ENCODE peak calls at places on chromosomes 11 and 22, in four cellular contexts. A, W, O and H are unnamed samples.

GRCh38 chr22:47160781-47161520 is 398.5 kb downstream of the TBC1D22A start:
- DNase-seq in A (no peak), W (peak; percentile 26), O (peak; percentile 13), H (no peak)

GRCh38 chr11:121467965-121468364 is 15.2 kb upstream of the SORL1-AS1 start:
- DNase-seq in A (peak; percentile 27), W (no peak), O (no peak), H (no peak)

GRCh38 chr11:61092280-61092766 is 10.0 kb upstream of the CD5 start:
- DNase-seq in A (no peak), W (peak; percentile 39), O (no peak), H (no peak)

GRCh38 chr22:49847751-49848689 is 5.6 kb upstream of the ZBED4 start:
- DNase-seq in A (no peak), W (peak; percentile 69), O (no peak), H (no peak)

GRCh38 chr11:2383823-2384722 is 7.0 kb downstream of the CD81 start:
- DNase-seq in A (peak; percentile 56), W (no peak), O (no peak), H (peak; percentile 38)

GRCh38 chr11:30435488-30435887 is 112.6 kb downstream of the ARL14EP start:
- DNase-seq in A (no peak), W (no peak), O (no peak), H (no peak)

GRCh38 chr22:33652596-33652995 is 267.7 kb downstream of the LARGE1 start:
- DNase-seq in A (no peak), W (no peak), O (no peak), H (no peak)

GRCh38 chr11:57662893-57663292 is 5.0 kb upstream of the ZDHHC5 start:
- DNase-seq in A (no peak), W (peak; percentile 75), O (no peak), H (no peak)

GRCh38 chr22:35637254-35637653 is 11.0 kb upstream of the APOL6 start:
- DNase-seq in A (no peak), W (no peak), O (no peak), H (no peak)

GRCh38 chr11:10506013-10506370 is 35.0 kb downstream of the RNF141 start:
- DNase-seq in A (no peak), W (no peak), O (no peak), H (no peak)

GRCh38 chr11:32584921-32585320 is 1.3 kb downstream of the EIF3M start:
- DNase-seq in A (no peak), W (no peak), O (no peak), H (no peak)

GRCh38 chr11:36271794-36272409 is 17.3 kb downstream of the COMMD9 start:
- DNase-seq in A (no peak), W (peak; percentile 59), O (no peak), H (no peak)

GRCh38 chr11:62390727-62391126 is 28.1 kb upstream of the SCGB1A1 start:
- DNase-seq in A (no peak), W (no peak), O (no peak), H (no peak)

GRCh38 chr11:2750601-2751522 is 51.1 kb upstream of the KCNQ1OT1 start:
- DNase-seq in A (no peak), W (no peak), O (no peak), H (no peak)

GRCh38 chr11:6320411-6321207 is at the start of gene CAVIN3:
- DNase-seq in A (peak; percentile 82), W (peak; percentile 93), O (peak; percentile 90), H (peak; percentile 90)

GRCh38 chr11:62881579-62882427 is 1.1 kb downstream of the SLC3A2 start:
- DNase-seq in A (peak; percentile 95), W (no peak), O (peak; percentile 98), H (peak; percentile 94)

GRCh38 chr11:11237433-11237832 is 115.6 kb downstream of the CSNK2A3 start:
- DNase-seq in A (no peak), W (no peak), O (no peak), H (no peak)

GRCh38 chr11:46338988-46339666 is 8.1 kb upstream of the DGKZ start:
- DNase-seq in A (no peak), W (peak; percentile 91), O (no peak), H (peak; percentile 73)

GRCh38 chr11:61701298-61701993 is 21.3 kb downstream of the DAGLA start:
- DNase-seq in A (peak; percentile 25), W (peak; percentile 92), O (no peak), H (no peak)

GRCh38 chr11:1157645-1158591 is at the start of gene MUC5AC:
- DNase-seq in A (peak; percentile 9), W (peak; percentile 35), O (no peak), H (no peak)

GRCh38 chr11:65545853-65546216 is 12.3 kb downstream of the LTBP3 start:
- DNase-seq in A (no peak), W (no peak), O (no peak), H (no peak)

GRCh38 chr11:67776834-67777530 is 102.6 kb upstream of the ALDH3B2 start:
- DNase-seq in A (no peak), W (peak; percentile 44), O (no peak), H (no peak)

GRCh38 chr11:95972055-95972454 is 48.1 kb upstream of the MTMR2 start:
- DNase-seq in A (no peak), W (no peak), O (no peak), H (no peak)

GRCh38 chr22:27625769-27626674 is 175.5 kb downstream of the MN1 start:
- DNase-seq in A (no peak), W (no peak), O (no peak), H (no peak)

GRCh38 chr11:76169473-76169881 is 36.8 kb downstream of the WNT11 start:
- DNase-seq in A (no peak), W (no peak), O (no peak), H (no peak)

GRCh38 chr11:10375280-10376048 is 70.6 kb downstream of the ADM start:
- DNase-seq in A (no peak), W (no peak), O (no peak), H (no peak)

DNA sequence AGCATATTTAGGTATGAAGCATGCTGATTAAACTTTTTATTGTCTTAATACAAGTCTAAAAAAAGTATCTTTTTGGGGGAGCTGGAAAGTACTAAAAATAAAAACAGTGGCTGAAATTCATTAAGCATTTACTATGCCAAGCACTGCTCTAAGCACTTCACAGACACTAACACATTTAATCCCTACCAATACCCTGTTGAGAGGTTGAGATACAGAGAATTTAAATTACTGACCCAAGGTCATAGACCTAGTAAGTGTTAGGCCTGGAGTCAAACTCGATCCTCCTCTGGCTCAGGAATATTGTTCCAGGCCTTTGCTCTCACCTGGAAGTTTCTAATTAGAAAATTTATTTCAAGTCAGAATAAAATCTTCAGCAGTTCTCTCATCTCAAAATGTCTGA is 18.6 kb downstream of the BDNF start:
- DNase-seq in A (no peak), W (no peak), O (no peak), H (no peak)
- H3K4me1 ChIP-seq in A (no peaks in the 10 kb centered on the region), W (no peaks in the 10 kb centered on the region), O (no peaks in the 10 kb centered on the region), H (no peaks in the 10 kb centered on the region)

DNA sequence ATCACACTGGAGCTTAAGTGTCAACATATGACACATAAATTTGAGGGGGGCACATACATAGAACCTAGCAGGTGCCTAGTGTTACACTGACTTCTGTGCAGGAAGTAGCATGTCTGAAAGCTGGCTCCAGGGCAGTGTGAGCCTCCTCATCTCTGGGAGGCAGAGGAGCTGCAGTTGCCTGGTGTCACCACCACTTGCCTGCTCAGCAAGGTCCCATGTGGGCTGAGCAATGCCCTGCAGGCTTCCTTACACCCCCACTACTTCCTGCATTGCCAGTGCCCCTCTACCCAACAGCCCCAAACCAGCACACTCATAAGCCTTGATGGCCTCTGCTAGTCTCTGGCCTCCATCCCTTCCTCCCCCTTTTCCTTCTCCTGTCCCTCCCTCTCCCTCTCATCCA is 165.8 kb downstream of the BUD13 start:
- DNase-seq in A (no peak), W (peak; percentile 40), O (no peak), H (no peak)
- H3K4me1 ChIP-seq in A (no peaks in the 10 kb centered on the region), W (no peaks in the 10 kb centered on the region), O (no peaks in the 10 kb centered on the region), H (no peaks in the 10 kb centered on the region)

GRCh38 chr22:39315389-39315788 is 4.0 kb downstream of the RPL3 start:
- DNase-seq in A (no peak), W (no peak), O (no peak), H (no peak)
- H3K4me1 ChIP-seq in A (peaks cover 50% of the 10 kb centered on the region), W (peaks cover 3% of the 10 kb centered on the region), O (peaks cover 46% of the 10 kb centered on the region), H (peaks cover 74% of the 10 kb centered on the region)

GRCh38 chr11:71498091-71498490 is 29.0 kb upstream of the KRTAP5-7 start:
- DNase-seq in A (peak; percentile 8), W (no peak), O (no peak), H (no peak)
- H3K4me1 ChIP-seq in A (no peaks in the 10 kb centered on the region), W (no peaks in the 10 kb centered on the region), O (no peaks in the 10 kb centered on the region), H (no peaks in the 10 kb centered on the region)

GRCh38 chr11:119026970-119027369 is 3.7 kb downstream of the SLC37A4 start:
- DNase-seq in A (no peak), W (no peak), O (no peak), H (no peak)

GRCh38 chr11:119025978-119026766 is 4.5 kb downstream of the SLC37A4 start:
- DNase-seq in A (no peak), W (no peak), O (no peak), H (no peak)

GRCh38 chr11:119028346-119029068 is 2.2 kb downstream of the SLC37A4 start:
- DNase-seq in A (no peak), W (peak; percentile 66), O (no peak), H (no peak)

GRCh38 chr11:119029069-119029339 is 1.7 kb downstream of the SLC37A4 start:
- DNase-seq in A (no peak), W (peak; percentile 44), O (no peak), H (no peak)

GRCh38 chr11:119027561-119028345 is 2.9 kb downstream of the SLC37A4 start:
- DNase-seq in A (no peak), W (no peak), O (no peak), H (no peak)
- H3K4me1 ChIP-seq in A (peaks cover 15% of the 10 kb centered on the region), W (peaks cover 27% of the 10 kb centered on the region), O (peaks cover 15% of the 10 kb centered on the region), H (peaks cover 16% of the 10 kb centered on the region)

GRCh38 chr11:34748036-34748435 is 127.1 kb downstream of the EHF start:
- DNase-seq in A (no peak), W (no peak), O (no peak), H (no peak)
- H3K4me1 ChIP-seq in A (no peaks in the 10 kb centered on the region), W (peaks cover 7% of the 10 kb centered on the region), O (peaks cover 24% of the 10 kb centered on the region), H (no peaks in the 10 kb centered on the region)

GRCh38 chr22:24868979-24869378 is 63.0 kb downstream of the SGSM1 start:
- DNase-seq in A (no peak), W (no peak), O (no peak), H (no peak)
- H3K4me1 ChIP-seq in A (no peaks in the 10 kb centered on the region), W (no peaks in the 10 kb centered on the region), O (no peaks in the 10 kb centered on the region), H (no peaks in the 10 kb centered on the region)